ENCODE peak calls at places on chromosomes 5 and 9, in four cellular contexts. E, W, Q and H are unnamed samples.

GRCh38 chr5:142324377-142324870 is 397 bp downstream of the SPRY4 start:
- DNase-seq in E (no peak), Q (peak; percentile 60), W (no peak), H (no peak)

GRCh38 chr9:71692337-71692736 is 76.0 kb downstream of the CEMIP2 start:
- DNase-seq in E (no peak), Q (no peak), W (no peak), H (no peak)

GRCh38 chr5:77908787-77909186 is 132.6 kb upstream of the TBCA start:
- DNase-seq in W (no peak), Q (no peak), E (no peak), H (no peak)

GRCh38 chr5:43294226-43294625 is 19.0 kb downstream of the HMGCS1 start:
- DNase-seq in E (no peak), Q (no peak), W (peak; percentile 26), H (no peak)

GRCh38 chr9:78365979-78366697 is 69.2 kb downstream of the PSAT1 start:
- DNase-seq in Q (no peak), E (peak; percentile 46), W (peak; percentile 8), H (no peak)

GRCh38 chr9:114233806-114234205 is 78.5 kb downstream of the COL27A1 start:
- DNase-seq in W (no peak), Q (peak; percentile 48), E (no peak), H (peak; percentile 81)

GRCh38 chr5:96752341-96753016 is 55.3 kb downstream of the ERAP1 start:
- DNase-seq in W (peak; percentile 7), E (peak; percentile 75), Q (no peak), H (peak; percentile 80)

GRCh38 chr5:40277161-40277906 is 402.4 kb upstream of the PTGER4 start:
- DNase-seq in E (no peak), W (no peak), Q (no peak), H (no peak)

GRCh38 chr9:130295945-130296782 is 30.6 kb downstream of the HMCN2 start:
- DNase-seq in E (no peak), Q (no peak), W (no peak), H (no peak)

GRCh38 chr5:73603998-73604397 is 22.0 kb upstream of the ARHGEF28 start:
- DNase-seq in Q (no peak), E (no peak), W (no peak), H (no peak)

GRCh38 chr5:132388244-132389050 is 18.9 kb downstream of the SLC22A5 start:
- DNase-seq in W (peak; percentile 35), Q (peak; percentile 59), E (no peak), H (no peak)

GRCh38 chr5:151068571-151069197 is 12.2 kb downstream of the TNIP1 start:
- DNase-seq in Q (no peak), E (no peak), W (no peak), H (no peak)

GRCh38 chr5:17061973-17062470 is 125.9 kb upstream of the MYO10 start:
- DNase-seq in E (no peak), W (no peak), Q (peak; percentile 24), H (no peak)

GRCh38 chr5:40689442-40689841 is 9.7 kb downstream of the PTGER4 start:
- DNase-seq in W (peak; percentile 96), E (no peak), Q (no peak), H (no peak)

GRCh38 chr9:111900081-111900805 is 3.6 kb downstream of the UGCG start:
- DNase-seq in W (no peak), Q (no peak), E (no peak), H (no peak)

GRCh38 chr5:180069589-180070247 is 1.8 kb downstream of the RNF130 start:
- DNase-seq in E (peak; percentile 27), Q (peak; percentile 39), W (no peak), H (peak; percentile 56)

GRCh38 chr9:104961701-104962359 is 33.9 kb upstream of the ABCA1 start:
- DNase-seq in Q (no peak), W (no peak), E (no peak), H (no peak)

GRCh38 chr5:65059681-65060598 is 291.2 kb downstream of the CWC27 start:
- DNase-seq in W (no peak), E (no peak), Q (no peak), H (no peak)

GRCh38 chr5:142777858-142778257 is 7.7 kb downstream of the ARHGAP26 start:
- DNase-seq in E (no peak), W (no peak), Q (no peak), H (no peak)

GRCh38 chr5:56737002-56737621 is 78.2 kb upstream of the MAP3K1 start:
- DNase-seq in Q (no peak), E (no peak), W (no peak), H (no peak)

GRCh38 chr5:156758012-156758791 is 91.9 kb upstream of the PPP1R2B start:
- DNase-seq in E (no peak), Q (no peak), W (no peak), H (no peak)

GRCh38 chr5:56705217-56705616 is 110.1 kb upstream of the MAP3K1 start:
- DNase-seq in Q (no peak), W (no peak), E (no peak), H (no peak)

GRCh38 chr5:149371296-149371962 is 7.7 kb downstream of the IL17B start:
- DNase-seq in E (peak; percentile 72), W (peak; percentile 44), Q (peak; percentile 67), H (peak; percentile 55)

GRCh38 chr5:150500905-150501304 is 7.0 kb upstream of the NDST1 start:
- DNase-seq in W (no peak), E (no peak), Q (no peak), H (no peak)

GRCh38 chr5:134100283-134101011 is 14.0 kb upstream of the TCF7 start:
- DNase-seq in Q (no peak), W (peak; percentile 72), E (no peak), H (no peak)

GRCh38 chr5:34516686-34517085 is 139.4 kb upstream of the RAI14 start:
- DNase-seq in Q (no peak), W (no peak), E (no peak), H (no peak)

GRCh38 chr5:1476181-1476966 is 31.1 kb upstream of the SLC6A3 start:
- DNase-seq in E (no peak), Q (peak; percentile 16), W (no peak), H (peak; percentile 87)